ENCODE peak calls at places on chromosome 20, in four cellular contexts. One of them, this sample, is unnamed.

GRCh38 chr20:41134362-41135186 is 2.8 kb upstream of the PLCG1 start:
- DNase-seq in HepG2: peak
- DNase-seq in GM12878: no peak
- DNase-seq in K562: no peak
- DNase-seq in this sample: no peak

GRCh38 chr20:19832875-19833274 is 74.8 kb downstream of the RIN2 start:
- DNase-seq in HepG2: no peak
- DNase-seq in GM12878: no peak
- DNase-seq in K562: no peak
- DNase-seq in this sample: no peak

GRCh38 chr20:24485981-24486380 is 16.6 kb downstream of the SYNDIG1 start:
- DNase-seq in HepG2: no peak
- DNase-seq in GM12878: no peak
- DNase-seq in K562: no peak
- DNase-seq in this sample: no peak

GRCh38 chr20:23128461-23129125 is 42.5 kb upstream of the CD93 start:
- DNase-seq in HepG2: no peak
- DNase-seq in GM12878: no peak
- DNase-seq in K562: no peak
- DNase-seq in this sample: no peak

GRCh38 chr20:10800288-10800687 is 126.5 kb upstream of the JAG1 start:
- DNase-seq in HepG2: peak
- DNase-seq in GM12878: no peak
- DNase-seq in K562: no peak
- DNase-seq in this sample: no peak

GRCh38 chr20:17617868-17618672 is 48.2 kb downstream of the DSTN start:
- DNase-seq in HepG2: no peak
- DNase-seq in GM12878: no peak
- DNase-seq in K562: no peak
- DNase-seq in this sample: no peak

GRCh38 chr20:402898-403581 is 5.1 kb upstream of the RBCK1 start:
- DNase-seq in HepG2: no peak
- DNase-seq in GM12878: no peak
- DNase-seq in K562: no peak
- DNase-seq in this sample: no peak

GRCh38 chr20:24916412-24916811 is 32.7 kb upstream of the CST7 start:
- DNase-seq in HepG2: no peak
- DNase-seq in GM12878: no peak
- DNase-seq in K562: no peak
- DNase-seq in this sample: no peak

GRCh38 chr20:23294166-23294565 is 56.4 kb upstream of the NXT1 start:
- DNase-seq in HepG2: no peak
- DNase-seq in GM12878: no peak
- DNase-seq in K562: no peak
- DNase-seq in this sample: no peak

GRCh38 chr20:63499333-63499969 is 568 bp upstream of the EEF1A2 start:
- DNase-seq in HepG2: no peak
- DNase-seq in GM12878: no peak
- DNase-seq in K562: no peak
- DNase-seq in this sample: peak

GRCh38 chr20:62918830-62919229 is 7.5 kb downstream of the DIDO1 start:
- DNase-seq in HepG2: no peak
- DNase-seq in GM12878: no peak
- DNase-seq in K562: no peak
- DNase-seq in this sample: no peak

GRCh38 chr20:43771791-43772190 is 45.0 kb upstream of the GTSF1L start:
- DNase-seq in HepG2: no peak
- DNase-seq in GM12878: no peak
- DNase-seq in K562: no peak
- DNase-seq in this sample: no peak

GRCh38 chr20:23867152-23867776 is 12.3 kb downstream of the CST5 start:
- DNase-seq in HepG2: no peak
- DNase-seq in GM12878: no peak
- DNase-seq in K562: no peak
- DNase-seq in this sample: no peak

GRCh38 chr20:48970681-48971370 is 49.3 kb downstream of the ARFGEF2 start:
- DNase-seq in HepG2: no peak
- DNase-seq in GM12878: no peak
- DNase-seq in K562: no peak
- DNase-seq in this sample: no peak

GRCh38 chr20:62982124-62983075 is 24.4 kb downstream of the BHLHE23 start:
- DNase-seq in HepG2: no peak
- DNase-seq in GM12878: no peak
- DNase-seq in K562: no peak
- DNase-seq in this sample: no peak

GRCh38 chr20:8487715-8488114 is 355.6 kb downstream of the PLCB1 start:
- DNase-seq in HepG2: no peak
- DNase-seq in GM12878: no peak
- DNase-seq in K562: no peak
- DNase-seq in this sample: no peak

GRCh38 chr20:25227317-25227831 is 20.5 kb upstream of the PYGB start:
- DNase-seq in HepG2: peak
- DNase-seq in GM12878: no peak
- DNase-seq in K562: no peak
- DNase-seq in this sample: no peak

GRCh38 chr20:8720089-8720488 is 348.8 kb upstream of the PLCB4 start:
- DNase-seq in HepG2: no peak
- DNase-seq in GM12878: no peak
- DNase-seq in K562: no peak
- DNase-seq in this sample: no peak

GRCh38 chr20:29873946-29874345 is 1383.5 kb upstream of the DEFB115 start:
- DNase-seq in HepG2: no peak
- DNase-seq in GM12878: no peak
- DNase-seq in K562: no peak
- DNase-seq in this sample: no peak

GRCh38 chr20:46192376-46192944 is 74.3 kb downstream of the CD40 start:
- DNase-seq in HepG2: no peak
- DNase-seq in GM12878: no peak
- DNase-seq in K562: no peak
- DNase-seq in this sample: no peak

GRCh38 chr20:63284083-63284440 is 8.9 kb upstream of the COL20A1 start:
- DNase-seq in HepG2: no peak
- DNase-seq in GM12878: no peak
- DNase-seq in K562: no peak
- DNase-seq in this sample: no peak

GRCh38 chr20:63163171-63163570 is 52.8 kb downstream of the YTHDF1 start:
- DNase-seq in HepG2: no peak
- DNase-seq in GM12878: no peak
- DNase-seq in K562: no peak
- DNase-seq in this sample: no peak

GRCh38 chr20:8860011-8860495 is 208.8 kb upstream of the PLCB4 start:
- DNase-seq in HepG2: no peak
- DNase-seq in GM12878: no peak
- DNase-seq in K562: no peak
- DNase-seq in this sample: no peak

GRCh38 chr20:44050925-44051660 is 135.9 kb downstream of the JPH2 start:
- DNase-seq in HepG2: no peak
- DNase-seq in GM12878: no peak
- DNase-seq in K562: no peak
- DNase-seq in this sample: no peak

GRCh38 chr20:48760403-48760889 is 67.4 kb downstream of the PREX1 start:
- DNase-seq in HepG2: no peak
- DNase-seq in GM12878: no peak
- DNase-seq in K562: no peak
- DNase-seq in this sample: no peak

GRCh38 chr20:46708172-46708860 is 1.1 kb upstream of the SLC2A10 start:
- DNase-seq in HepG2: peak
- DNase-seq in GM12878: no peak
- DNase-seq in K562: no peak
- DNase-seq in this sample: no peak

GRCh38 chr20:18774207-18774606 is 39.4 kb upstream of the SCP2D1 start:
- DNase-seq in HepG2: no peak
- DNase-seq in GM12878: no peak
- DNase-seq in K562: no peak
- DNase-seq in this sample: no peak

GRCh38 chr20:51077601-51078000 is 54.7 kb upstream of the KCNG1 start:
- DNase-seq in HepG2: no peak
- DNase-seq in GM12878: no peak
- DNase-seq in K562: no peak
- DNase-seq in this sample: no peak

GRCh38 chr20:24694727-24695528 is 225.5 kb downstream of the SYNDIG1 start:
- DNase-seq in HepG2: no peak
- DNase-seq in GM12878: no peak
- DNase-seq in K562: no peak
- DNase-seq in this sample: no peak

GRCh38 chr20:47468290-47469050 is 33.2 kb upstream of the NCOA3 start:
- DNase-seq in HepG2: no peak
- DNase-seq in GM12878: peak
- DNase-seq in K562: no peak
- DNase-seq in this sample: no peak

GRCh38 chr20:38145094-38146075 is 19.7 kb downstream of the TGM2 start:
- DNase-seq in HepG2: peak
- DNase-seq in GM12878: no peak
- DNase-seq in K562: no peak
- DNase-seq in this sample: no peak

GRCh38 chr20:13262701-13263335 is 41.7 kb downstream of the ISM1 start:
- DNase-seq in HepG2: no peak
- DNase-seq in GM12878: no peak
- DNase-seq in K562: no peak
- DNase-seq in this sample: no peak

GRCh38 chr20:3237958-3238615 is 903 bp downstream of the SLC4A11 start:
- DNase-seq in HepG2: no peak
- DNase-seq in GM12878: no peak
- DNase-seq in K562: no peak
- DNase-seq in this sample: no peak

GRCh38 chr20:3239867-3240775 is 1.1 kb upstream of the SLC4A11 start:
- DNase-seq in HepG2: no peak
- DNase-seq in GM12878: no peak
- DNase-seq in K562: peak
- DNase-seq in this sample: no peak

GRCh38 chr20:3237011-3237957 is 1.7 kb downstream of the SLC4A11 start:
- DNase-seq in HepG2: no peak
- DNase-seq in GM12878: no peak
- DNase-seq in K562: no peak
- DNase-seq in this sample: no peak

GRCh38 chr20:3239026-3239866 is at the start of gene SLC4A11:
- DNase-seq in HepG2: peak
- DNase-seq in GM12878: no peak
- DNase-seq in K562: peak
- DNase-seq in this sample: peak

DNA sequence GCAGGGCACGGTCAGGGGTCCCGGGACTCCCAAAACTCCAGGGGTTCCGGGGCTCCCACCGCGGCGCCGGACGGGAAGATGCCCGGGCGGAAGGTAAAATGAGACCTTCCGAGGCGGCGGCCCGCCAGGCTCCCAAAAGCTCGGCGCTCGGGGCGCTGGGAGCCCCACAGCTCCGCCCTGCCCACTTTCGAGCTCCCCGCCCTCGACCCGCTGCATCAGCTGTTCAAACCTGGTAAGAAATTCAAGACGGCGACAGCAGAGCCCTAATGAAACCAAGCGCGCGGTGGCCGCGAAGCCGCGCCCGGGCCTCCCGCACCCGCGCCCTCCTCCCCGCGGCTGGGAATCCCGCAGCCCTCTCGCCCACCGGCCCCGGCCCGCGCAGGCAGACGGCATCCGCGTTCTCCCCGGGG is 369 bp downstream of the SLC4A11 start:
- DNase-seq in HepG2: no peak
- DNase-seq in GM12878: no peak
- DNase-seq in K562: peak
- DNase-seq in this sample: peak
- TF ChIP-seq FOXK2 in HepG2: no peak
- TF ChIP-seq FOXK2 in GM12878: no peak
- TF ChIP-seq FOXK2 in K562: no peak
- TF ChIP-seq FOXK2 in this sample: no peak

DNA sequence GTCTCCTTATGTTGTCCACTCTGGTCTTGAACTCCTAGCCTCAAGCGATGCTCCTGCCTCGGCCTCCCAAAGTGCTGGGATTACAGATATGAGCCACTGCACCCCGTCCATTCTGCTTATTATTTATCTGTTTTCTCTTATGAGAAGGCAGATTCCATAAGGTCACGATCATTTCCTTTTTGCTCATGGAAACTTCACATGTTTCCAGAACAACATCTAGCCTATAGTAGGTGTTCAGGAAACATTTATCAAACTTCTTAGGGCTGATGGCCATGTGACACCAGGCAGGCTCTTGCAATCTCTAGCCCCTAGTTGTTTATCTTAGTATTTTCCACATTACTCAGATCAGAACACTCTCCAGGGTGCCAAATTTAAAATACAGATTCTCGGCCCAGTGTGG is 61.2 kb downstream of the ZFP64 start:
- DNase-seq in HepG2: no peak
- DNase-seq in GM12878: no peak
- DNase-seq in K562: no peak
- DNase-seq in this sample: no peak
- TF ChIP-seq FOXK2 in HepG2: no peak
- TF ChIP-seq FOXK2 in GM12878: no peak
- TF ChIP-seq FOXK2 in K562: no peak
- TF ChIP-seq FOXK2 in this sample: no peak

GRCh38 chr20:35171753-35172433 is at the start of gene PROCR:
- DNase-seq in HepG2: no peak
- DNase-seq in GM12878: no peak
- DNase-seq in K562: peak
- DNase-seq in this sample: peak

GRCh38 chr20:35167787-35168186 is 4.1 kb upstream of the PROCR start:
- DNase-seq in HepG2: no peak
- DNase-seq in GM12878: no peak
- DNase-seq in K562: no peak
- DNase-seq in this sample: no peak

GRCh38 chr20:35165221-35166185 is 6.4 kb upstream of the PROCR start:
- DNase-seq in HepG2: no peak
- DNase-seq in GM12878: no peak
- DNase-seq in K562: no peak
- DNase-seq in this sample: no peak

GRCh38 chr20:35171438-35171752 is 477 bp upstream of the PROCR start:
- DNase-seq in HepG2: no peak
- DNase-seq in GM12878: no peak
- DNase-seq in K562: no peak
- DNase-seq in this sample: no peak

GRCh38 chr20:35166242-35166830 is 5.5 kb upstream of the PROCR start:
- DNase-seq in HepG2: no peak
- DNase-seq in GM12878: no peak
- DNase-seq in K562: no peak
- DNase-seq in this sample: no peak
- TF ChIP-seq FOXK2 in HepG2: no peak
- TF ChIP-seq FOXK2 in GM12878: no peak
- TF ChIP-seq FOXK2 in K562: no peak
- TF ChIP-seq FOXK2 in this sample: no peak

GRCh38 chr20:31595654-31596411 is 9.3 kb upstream of the ID1 start:
- DNase-seq in HepG2: peak
- DNase-seq in GM12878: no peak
- DNase-seq in K562: no peak
- DNase-seq in this sample: no peak
- TF ChIP-seq FOXK2 in HepG2: no peak
- TF ChIP-seq FOXK2 in GM12878: no peak
- TF ChIP-seq FOXK2 in K562: peak
- TF ChIP-seq FOXK2 in this sample: no peak

This sample was measured in HEK293T.